ENCODE peak calls at places on chromosomes 16 and 17, in six cellular contexts. C, Q, J, R, U and T are unnamed samples. For H3K27me3, the result is how much of the 10 kb centered on the place peaks cover.

GRCh38 chr17:4249452-4250029 is 14.2 kb downstream of the ANKFY1 start:
- DNase-seq in C (no peak), Q (no peak), J (no peak), R (no peak), U (no peak), T (no peak)

GRCh38 chr17:50195196-50195865 is 6.1 kb downstream of the COL1A1 start:
- DNase-seq in C (no peak), Q (no peak), J (peak), R (peak), U (no peak), T (peak)

GRCh38 chr17:50218071-50218759 is 16.8 kb upstream of the COL1A1 start:
- DNase-seq in C (no peak), Q (no peak), J (no peak), R (no peak), U (no peak), T (no peak)

GRCh38 chr16:87206646-87207451 is 110.3 kb downstream of the C16orf95 start:
- DNase-seq in C (no peak), Q (no peak), J (no peak), R (no peak), U (no peak), T (no peak)

GRCh38 chr17:55295411-55296170 is 30.8 kb downstream of the HLF start:
- DNase-seq in C (no peak), Q (peak), J (peak), R (no peak), U (peak), T (peak)

GRCh38 chr17:59840908-59841666 is 51.7 kb downstream of the TUBD1 start:
- DNase-seq in C (no peak), Q (no peak), J (no peak), R (no peak), U (no peak), T (no peak)

GRCh38 chr17:16214190-16215001 is 938 bp downstream of the NCOR1 start:
- DNase-seq in C (no peak), Q (no peak), J (no peak), R (no peak), U (no peak), T (no peak)

GRCh38 chr17:66764559-66764958 is 70.4 kb upstream of the CACNG5 start:
- DNase-seq in C (no peak), Q (no peak), J (no peak), R (no peak), U (no peak), T (no peak)

GRCh38 chr17:5705081-5705875 is 121.0 kb upstream of the NLRP1 start:
- DNase-seq in C (no peak), Q (no peak), J (no peak), R (no peak), U (no peak), T (no peak)

GRCh38 chr17:75404223-75404738 is 1.2 kb downstream of the GRB2 start:
- DNase-seq in C (peak), Q (peak), J (peak), R (peak), U (no peak), T (peak)

GRCh38 chr17:67248291-67248690 is 3.3 kb upstream of the HELZ start:
- DNase-seq in C (no peak), Q (no peak), J (no peak), R (no peak), U (no peak), T (no peak)

GRCh38 chr16:16143941-16144340 is 79.4 kb downstream of the ABCC6 start:
- DNase-seq in C (no peak), Q (no peak), J (no peak), R (no peak), U (no peak), T (no peak)

GRCh38 chr17:80261895-80262279 is 1.2 kb downstream of the RNF213 start:
- DNase-seq in C (no peak), Q (no peak), J (no peak), R (no peak), U (no peak), T (no peak)
- H3K27me3 ChIP-seq in C (under half), Q (under half), J (under half), R (under half), U (under half), T (under half)

GRCh38 chr16:81823734-81824133 is 44.6 kb downstream of the PLCG2 start:
- DNase-seq in C (no peak), Q (no peak), J (no peak), R (no peak), U (no peak), T (no peak)
- H3K4me3 ChIP-seq in C (no peak), Q (no peak), J (no peak), R (no peak), U (no peak), T (no peak)

DNA sequence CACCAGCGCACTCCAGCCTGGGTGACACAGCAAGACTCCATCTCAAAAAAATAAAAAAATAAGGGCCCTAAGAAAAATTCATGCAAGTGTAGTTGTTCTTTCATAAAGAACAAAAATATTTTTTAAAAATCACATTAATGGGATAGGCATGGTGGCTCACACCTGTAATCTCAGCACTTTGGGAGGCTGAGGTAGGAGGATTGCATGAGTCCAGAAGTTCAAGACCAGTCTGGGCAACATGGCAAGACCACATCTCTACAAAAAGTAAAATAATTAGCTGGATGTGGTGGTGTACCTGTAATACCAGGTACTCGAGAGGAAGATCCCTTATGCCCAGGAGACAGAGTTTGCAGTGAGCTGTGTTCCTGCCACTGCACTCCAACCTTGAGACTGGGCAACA is 15.2 kb upstream of the BRIP1 start:
- DNase-seq in C (no peak), Q (no peak), J (no peak), R (no peak), U (no peak), T (no peak)
- H3K27me3 ChIP-seq in C (under half), Q (under half), J (under half), R (under half), U (under half), T (under half)

GRCh38 chr16:813204-813915 is 12.8 kb upstream of the GNG13 start:
- DNase-seq in C (no peak), Q (peak), J (no peak), R (no peak), U (no peak), T (no peak)
- H3K4me3 ChIP-seq in C (no peak), Q (no peak), J (no peak), R (no peak), U (peak), T (no peak)

GRCh38 chr17:33725675-33726271 is 432.7 kb upstream of the ASIC2 start:
- DNase-seq in C (peak), Q (no peak), J (no peak), R (no peak), U (no peak), T (no peak)
- H3K27me3 ChIP-seq in C (under half), Q (under half), J (under half), R (under half), U (under half), T (under half)